ENCODE peak calls at places on chromosomes 3 and 15, in nine cellular contexts. M, Q, Z, B, K, O, Y, G and P are unnamed samples. For H3K4me1 and H3K9me3, the result is how much of the 10 kb centered on the place peaks cover.

GRCh38 chr3:77081240-77081661 is 41.4 kb downstream of the ROBO2 start:
- DNase-seq in M (no peak), Q (no peak), Z (no peak), B (no peak), K (peak), O (peak), Y (no peak), G (no peak), P (no peak)

GRCh38 chr3:136250862-136251460 is 821 bp downstream of the PCCB start:
- DNase-seq in M (peak), Q (peak), Z (peak), B (no peak), K (peak), O (peak), Y (peak), G (peak), P (peak)

GRCh38 chr3:177446160-177446559 is 248.9 kb upstream of the TBL1XR1 start:
- DNase-seq in M (no peak), Q (no peak), Z (no peak), B (no peak), K (no peak), O (peak), Y (no peak), G (peak), P (no peak)

GRCh38 chr3:24160424-24160823 is 215.3 kb downstream of the NR1D2 start:
- DNase-seq in M (no peak), Q (no peak), Z (no peak), B (no peak), K (no peak), O (peak), Y (no peak), G (no peak), P (no peak)

GRCh38 chr3:101970915-101971314 is 121.6 kb downstream of the NFKBIZ start:
- DNase-seq in M (no peak), Q (no peak), Z (no peak), B (no peak), K (no peak), O (no peak), Y (no peak), G (no peak), P (no peak)

GRCh38 chr3:127805026-127805753 is 17.1 kb downstream of the MGLL start:
- DNase-seq in M (no peak), Q (no peak), Z (no peak), B (no peak), K (no peak), O (no peak), Y (no peak), G (no peak), P (no peak)

GRCh38 chr3:184568918-184569829 is 7.6 kb downstream of the EPHB3 start:
- DNase-seq in M (no peak), Q (peak), Z (peak), B (no peak), K (peak), O (peak), Y (peak), G (peak), P (peak)

GRCh38 chr3:188940213-188940914 is 231.4 kb upstream of the TPRG1 start:
- DNase-seq in M (no peak), Q (peak), Z (no peak), B (no peak), K (no peak), O (peak), Y (no peak), G (no peak), P (no peak)

GRCh38 chr3:52216585-52217408 is 8.6 kb downstream of the TLR9 start:
- DNase-seq in M (no peak), Q (peak), Z (peak), B (peak), K (peak), O (peak), Y (peak), G (peak), P (no peak)

GRCh38 chr15:60660290-60661051 is 181.5 kb upstream of the ICE2 start:
- DNase-seq in M (no peak), Q (peak), Z (no peak), B (no peak), K (peak), O (peak), Y (no peak), G (no peak), P (no peak)

GRCh38 chr15:31974855-31975421 is 55.4 kb upstream of the CHRNA7 start:
- DNase-seq in M (peak), Q (no peak), Z (no peak), B (peak), K (no peak), O (peak), Y (no peak), G (peak), P (no peak)

GRCh38 chr3:178320481-178321352 is 215.5 kb upstream of the KCNMB2 start:
- DNase-seq in M (no peak), Q (no peak), Z (peak), B (no peak), K (peak), O (peak), Y (no peak), G (peak), P (no peak)

GRCh38 chr3:72488736-72489030 is 359.6 kb downstream of the SHQ1 start:
- DNase-seq in M (no peak), Q (no peak), Z (no peak), B (no peak), K (no peak), O (peak), Y (no peak), G (no peak), P (no peak)

GRCh38 chr15:67777071-67777470 is 48.2 kb upstream of the SKOR1 start:
- DNase-seq in M (no peak), Q (no peak), Z (no peak), B (no peak), K (no peak), O (no peak), Y (no peak), G (no peak), P (no peak)

GRCh38 chr15:67776600-67776999 is 48.7 kb upstream of the SKOR1 start:
- DNase-seq in M (no peak), Q (no peak), Z (no peak), B (no peak), K (no peak), O (no peak), Y (no peak), G (no peak), P (no peak)

GRCh38 chr15:67774626-67775025 is 50.7 kb upstream of the SKOR1 start:
- DNase-seq in M (no peak), Q (no peak), Z (no peak), B (no peak), K (no peak), O (no peak), Y (no peak), G (no peak), P (no peak)

GRCh38 chr15:67775265-67775664 is 50.0 kb upstream of the SKOR1 start:
- DNase-seq in M (no peak), Q (no peak), Z (no peak), B (no peak), K (no peak), O (peak), Y (no peak), G (no peak), P (no peak)

GRCh38 chr15:67775998-67776397 is 49.3 kb upstream of the SKOR1 start:
- DNase-seq in M (no peak), Q (no peak), Z (no peak), B (no peak), K (no peak), O (no peak), Y (no peak), G (no peak), P (no peak)
- H3K4me1 ChIP-seq in M (under half), Q (under half), Z (under half), B (under half), K (under half), O (under half), Y (under half), G (under half), P (under half)

DNA sequence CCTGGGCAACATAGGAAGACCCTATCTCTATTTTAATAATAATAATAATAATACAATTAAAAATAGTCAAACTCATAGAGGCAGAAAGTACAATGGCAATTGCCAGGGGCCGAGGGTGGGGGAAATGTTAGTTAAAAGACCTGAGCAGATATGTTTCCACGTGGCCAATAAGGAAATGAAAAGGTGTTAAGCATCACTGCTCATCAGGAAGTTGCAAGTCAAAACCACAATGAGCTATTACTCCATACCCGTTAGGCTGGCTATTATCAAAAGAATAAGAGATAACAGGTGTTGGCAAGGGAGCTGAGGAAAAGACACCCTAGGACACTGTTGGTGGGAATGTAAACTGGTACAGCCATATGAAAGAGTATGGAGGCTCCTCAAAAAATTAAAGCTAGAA is 60.4 kb upstream of the PRSS50 start:
- DNase-seq in M (no peak), Q (no peak), Z (no peak), B (no peak), K (no peak), O (no peak), Y (no peak), G (no peak), P (no peak)
- H3K27ac ChIP-seq in M (no peak), Q (no peak), Z (no peak), B (no peak), K (no peak), O (no peak), Y (no peak), G (no peak), P (no peak)

GRCh38 chr15:25093455-25094029 is 138.8 kb downstream of the SNRPN start:
- DNase-seq in M (no peak), Q (no peak), Z (no peak), B (no peak), K (no peak), O (no peak), Y (no peak), G (peak), P (no peak)

GRCh38 chr15:25092661-25093060 is 137.9 kb downstream of the SNRPN start:
- DNase-seq in M (no peak), Q (no peak), Z (no peak), B (no peak), K (no peak), O (no peak), Y (no peak), G (no peak), P (no peak)

GRCh38 chr15:25094066-25094465 is 139.3 kb downstream of the SNRPN start:
- DNase-seq in M (no peak), Q (no peak), Z (no peak), B (no peak), K (no peak), O (no peak), Y (no peak), G (no peak), P (no peak)

GRCh38 chr15:25095179-25095578 is 140.4 kb downstream of the SNRPN start:
- DNase-seq in M (no peak), Q (no peak), Z (no peak), B (no peak), K (no peak), O (no peak), Y (no peak), G (no peak), P (no peak)

DNA sequence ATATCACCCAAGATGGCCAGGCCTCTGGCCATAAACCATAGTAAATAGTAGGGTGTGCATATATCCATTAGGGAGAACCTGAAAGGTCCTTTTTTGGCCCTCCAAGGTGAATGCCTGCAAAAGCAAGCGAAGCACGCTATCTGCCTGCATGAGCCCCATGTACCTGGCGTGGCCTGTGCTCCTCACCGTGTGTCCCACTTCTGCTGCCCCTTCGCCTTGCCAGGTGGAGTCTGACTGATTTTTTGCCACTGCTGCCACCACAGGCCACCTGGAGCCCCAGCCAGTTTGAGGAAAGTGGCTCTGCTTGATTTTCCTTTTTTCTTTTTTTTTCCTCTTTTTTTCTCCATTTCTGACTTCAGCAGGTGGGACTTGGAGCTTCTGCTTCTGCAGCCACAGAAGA is 139.7 kb downstream of the SNRPN start:
- DNase-seq in M (no peak), Q (no peak), Z (no peak), B (no peak), K (no peak), O (no peak), Y (no peak), G (no peak), P (no peak)
- H3K9me3 ChIP-seq in M (under half), Q (half or more), Z (half or more), B (under half), K (under half), O (under half), Y (half or more), G (under half), P (under half)

DNA sequence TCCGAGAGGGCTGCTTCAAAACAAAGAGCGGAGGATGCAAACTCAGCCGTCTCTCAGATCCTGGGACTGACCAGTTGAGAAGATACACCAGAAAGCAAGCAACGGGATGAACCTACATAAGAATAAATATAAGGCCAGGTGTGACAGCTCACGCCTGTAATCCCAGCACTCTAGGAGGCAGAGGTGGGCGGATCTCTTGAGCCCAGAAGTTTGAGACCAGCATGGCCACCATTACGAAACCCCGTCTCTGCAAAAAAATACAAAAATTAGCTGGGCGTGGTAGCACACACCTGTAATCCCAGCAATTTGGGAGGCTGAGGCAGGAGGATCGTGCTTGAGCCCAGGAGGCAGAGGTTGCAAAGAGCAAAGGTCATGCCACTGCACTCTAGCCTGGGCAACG is 31.7 kb downstream of the RBPMS2 start:
- DNase-seq in M (no peak), Q (no peak), Z (no peak), B (no peak), K (no peak), O (no peak), Y (no peak), G (no peak), P (no peak)
- H3K4me1 ChIP-seq in M (under half), Q (under half), Z (under half), B (under half), K (under half), O (under half), Y (under half), G (under half), P (under half)

GRCh38 chr15:51333571-51333970 is 4.8 kb downstream of the CYP19A1 start:
- DNase-seq in M (no peak), Q (no peak), Z (no peak), B (no peak), K (no peak), O (no peak), Y (no peak), G (no peak), P (no peak)

GRCh38 chr15:51336011-51336410 is 2.4 kb downstream of the CYP19A1 start:
- DNase-seq in M (no peak), Q (no peak), Z (no peak), B (no peak), K (peak), O (no peak), Y (no peak), G (no peak), P (no peak)

GRCh38 chr15:51334011-51334426 is 4.4 kb downstream of the CYP19A1 start:
- DNase-seq in M (no peak), Q (no peak), Z (no peak), B (no peak), K (no peak), O (no peak), Y (no peak), G (peak), P (no peak)

GRCh38 chr15:51335087-51335486 is 3.3 kb downstream of the CYP19A1 start:
- DNase-seq in M (no peak), Q (no peak), Z (no peak), B (no peak), K (no peak), O (no peak), Y (no peak), G (no peak), P (no peak)

DNA sequence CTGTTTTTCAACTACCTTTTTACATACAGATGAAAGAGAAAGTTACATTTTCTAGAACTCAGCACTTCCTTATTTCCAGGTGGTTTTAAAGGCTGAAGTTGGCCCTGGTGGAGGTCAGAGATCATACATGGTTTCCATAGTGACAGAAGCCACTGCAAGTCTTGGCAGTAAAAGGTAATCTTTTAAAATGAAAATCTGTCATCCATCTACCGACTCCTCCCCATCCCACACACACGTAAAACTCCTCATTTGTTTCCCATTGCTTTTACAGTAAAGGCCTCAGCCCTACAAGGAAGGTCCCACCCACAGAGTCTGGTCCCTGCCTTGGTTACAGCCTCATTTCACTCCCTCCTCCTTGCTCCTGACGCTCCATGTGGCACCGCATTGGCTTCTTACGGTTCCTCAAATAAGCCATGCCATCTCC is 2.8 kb downstream of the CYP19A1 start:
- DNase-seq in M (no peak), Q (no peak), Z (no peak), B (no peak), K (no peak), O (no peak), Y (no peak), G (peak), P (no peak)
- H3K27ac ChIP-seq in M (no peak), Q (peak), Z (no peak), B (no peak), K (peak), O (no peak), Y (no peak), G (peak), P (peak)

GRCh38 chr3:44492496-44492895 is 15.0 kb upstream of the ZNF445 start:
- DNase-seq in M (no peak), Q (no peak), Z (no peak), B (no peak), K (no peak), O (no peak), Y (no peak), G (no peak), P (no peak)
- H3K9me3 ChIP-seq in M (under half), Q (half or more), Z (half or more), B (half or more), K (under half), O (under half), Y (under half), G (under half), P (under half)

DNA sequence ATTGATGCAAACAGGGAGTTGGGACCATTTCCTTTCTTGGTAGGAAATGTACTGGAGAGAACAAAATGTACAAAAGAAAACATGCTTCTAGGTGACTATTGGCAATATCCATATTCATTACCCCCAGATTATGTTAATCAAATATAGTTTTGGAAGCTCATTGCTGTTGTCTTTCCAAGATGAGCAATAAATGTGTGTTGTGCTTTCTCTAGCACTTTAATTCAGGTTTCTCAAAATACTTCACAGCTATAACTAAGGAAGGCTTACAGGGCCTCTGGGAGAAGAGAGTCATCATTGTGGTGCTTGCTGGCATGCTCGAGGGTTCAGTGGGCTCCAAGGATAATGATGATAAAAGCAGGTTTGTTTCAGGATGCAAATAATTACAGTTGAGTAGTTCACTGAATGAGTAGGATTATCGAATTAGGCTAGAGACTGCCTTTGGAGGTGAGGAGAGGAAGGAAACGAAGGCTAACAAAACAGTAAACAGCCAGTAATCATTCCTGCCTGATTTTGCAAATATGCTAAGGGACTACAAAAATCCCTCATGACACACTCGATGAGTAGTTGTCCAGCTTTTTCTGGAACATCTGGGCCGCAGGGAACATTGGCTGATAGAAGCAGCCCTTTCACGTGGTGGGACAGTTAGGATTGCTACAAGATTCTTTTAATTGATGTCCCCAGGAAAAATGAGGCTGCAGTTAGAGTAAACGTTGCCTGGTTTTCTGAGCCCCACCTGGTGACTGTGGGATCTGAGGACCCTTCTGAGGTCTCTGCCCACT is 54.1 kb downstream of the SLC7A14 start:
- DNase-seq in M (no peak), Q (peak), Z (no peak), B (no peak), K (no peak), O (no peak), Y (no peak), G (no peak), P (no peak)
- H3K4me1 ChIP-seq in M (under half), Q (under half), Z (under half), B (under half), K (under half), O (under half), Y (under half), G (under half), P (under half)

GRCh38 chr3:87413821-87414220 is 137.4 kb upstream of the POU1F1 start:
- DNase-seq in M (no peak), Q (no peak), Z (no peak), B (no peak), K (no peak), O (no peak), Y (no peak), G (no peak), P (no peak)

DNA sequence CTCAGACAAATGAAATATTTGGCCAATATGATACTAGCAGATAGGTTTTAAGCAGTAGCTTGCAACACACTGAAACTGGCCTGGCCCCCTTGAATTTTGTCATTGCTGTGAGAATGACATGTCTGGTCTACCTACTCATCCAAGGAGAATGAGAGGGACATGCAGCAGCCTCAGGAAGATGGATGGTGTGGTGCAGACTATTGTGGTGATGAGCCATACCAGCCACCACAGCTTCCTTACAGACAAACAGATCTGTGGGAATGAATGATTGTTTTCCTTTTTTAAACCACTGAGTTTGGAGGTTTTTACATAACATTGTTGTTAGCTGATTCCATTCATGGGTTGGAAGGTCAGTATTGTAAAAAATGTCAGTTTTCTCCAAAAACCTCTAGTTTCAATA is 133.7 kb upstream of the POU1F1 start:
- DNase-seq in M (no peak), Q (no peak), Z (no peak), B (no peak), K (no peak), O (no peak), Y (no peak), G (no peak), P (no peak)
- H3K27ac ChIP-seq in M (no peak), Q (no peak), Z (no peak), B (no peak), K (no peak), O (no peak), Y (no peak), G (no peak), P (no peak)